ENCODE peak calls at places on chromosomes 1 and 21, in six cellular contexts. O is tibial artery; L is upper lobe of left lung; P is endodermal cell; Z is CD4-positive, alpha-beta T cell; I is fibroblast of mammary gland. R is an unnamed sample.

GRCh38 chr1:203477748-203478147 is 2.1 kb downstream of the PRELP start:
- DNase-seq in L (no peak), O (no peak), Z (no peak), I (no peak), P (no peak), R (peak)

GRCh38 chr1:225866061-225866844 is 15.9 kb downstream of the TMEM63A start:
- DNase-seq in L (peak), Z (peak), P (no peak), I (peak), O (no peak), R (peak)

GRCh38 chr1:226903819-226904710 is 33.6 kb downstream of the PSEN2 start:
- DNase-seq in I (peak), P (no peak), L (no peak), Z (no peak), O (peak), R (no peak)

GRCh38 chr1:98493469-98493868 is 168.1 kb upstream of the SNX7 start:
- DNase-seq in O (no peak), I (peak), P (no peak), L (no peak), Z (no peak), R (no peak)

GRCh38 chr1:89630046-89630445 is 2.9 kb upstream of the LRRC8C start:
- DNase-seq in O (no peak), P (no peak), L (no peak), I (no peak), Z (no peak), R (no peak)

GRCh38 chr1:96865731-96866684 is 144.4 kb downstream of the PTBP2 start:
- DNase-seq in P (no peak), I (peak), Z (no peak), L (no peak), O (no peak), R (no peak)

GRCh38 chr1:61334718-61335589 is 252.6 kb downstream of the NFIA start:
- DNase-seq in P (no peak), Z (no peak), L (no peak), I (peak), O (peak), R (no peak)

GRCh38 chr1:7534061-7534825 is 236.9 kb upstream of the VAMP3 start:
- DNase-seq in Z (no peak), L (no peak), O (no peak), P (no peak), I (no peak), R (no peak)

DNA sequence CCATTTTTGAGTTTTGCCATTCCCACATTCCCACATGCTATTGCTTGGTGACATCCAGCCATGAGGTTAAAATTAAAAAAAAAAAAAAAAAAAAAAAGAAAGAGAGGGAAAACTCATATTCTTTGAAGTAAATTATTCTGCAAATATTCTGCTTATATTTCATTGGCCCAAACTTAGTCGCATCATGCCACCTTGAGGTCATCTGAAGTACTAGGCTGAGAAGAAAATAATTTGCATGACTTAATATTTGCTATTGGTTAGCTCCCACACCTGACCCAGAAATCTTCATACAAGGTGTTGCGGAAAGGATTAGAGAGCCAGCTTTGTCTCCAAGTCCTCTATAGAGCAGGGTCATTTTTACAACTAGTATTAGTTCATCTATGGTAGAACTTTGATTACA is 2206.0 kb downstream of the MRPL39 start:
- DNase-seq in O (no peak), I (peak), P (no peak), Z (no peak), L (no peak), R (no peak)
- TF ChIP-seq CTCF in O (no peak), I (no peak), P (peak), Z (no peak), L (no peak), R (no peak)

GRCh38 chr1:237938553-237938952 is 47.8 kb upstream of the ZP4 start:
- DNase-seq in I (peak), P (peak), L (no peak), O (no peak), Z (no peak), R (no peak)
- TF ChIP-seq CTCF in I (no peak), P (peak), L (no peak), O (no peak), Z (no peak), R (no peak)

DNA sequence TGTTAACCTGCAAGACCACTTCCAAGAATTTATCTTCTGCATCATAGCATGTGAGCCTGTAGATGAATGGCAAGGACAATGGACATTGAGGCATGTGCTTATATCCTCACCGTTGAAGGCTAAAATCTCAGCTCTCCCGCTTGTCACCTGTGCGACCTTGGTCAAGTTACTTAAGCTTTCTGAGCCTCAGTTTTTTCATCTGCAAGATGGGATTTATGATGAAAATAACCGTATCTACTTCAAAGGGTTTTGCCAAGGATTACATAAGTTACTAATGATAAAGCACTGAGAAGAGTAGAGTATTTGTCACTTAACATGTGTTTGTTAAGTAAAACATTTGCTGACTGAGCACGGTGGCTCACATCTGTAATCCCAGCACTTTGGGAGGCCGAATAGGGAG is 14.9 kb downstream of the RAP1GAP start:
- DNase-seq in P (no peak), O (no peak), L (no peak), I (no peak), Z (no peak), R (no peak)
- TF ChIP-seq CTCF in P (no peak), O (no peak), L (no peak), I (no peak), Z (no peak), R (no peak)

GRCh38 chr1:205316179-205316578 is 5.4 kb downstream of the NUAK2 start:
- DNase-seq in I (no peak), Z (no peak), L (no peak), O (no peak), P (no peak), R (no peak)

GRCh38 chr1:205318231-205318991 is 3.1 kb downstream of the NUAK2 start:
- DNase-seq in O (no peak), L (peak), Z (no peak), P (peak), I (no peak), R (no peak)

GRCh38 chr1:205314986-205315618 is 6.4 kb downstream of the NUAK2 start:
- DNase-seq in P (no peak), O (no peak), Z (no peak), I (no peak), L (no peak), R (no peak)

GRCh38 chr1:205319081-205320018 is 2.2 kb downstream of the NUAK2 start:
- DNase-seq in O (peak), Z (peak), I (peak), P (no peak), L (peak), R (no peak)

GRCh38 chr1:205317311-205317917 is 4.1 kb downstream of the NUAK2 start:
- DNase-seq in Z (no peak), L (peak), I (no peak), P (no peak), O (peak), R (no peak)
- TF ChIP-seq CTCF in Z (no peak), L (no peak), I (no peak), P (no peak), O (no peak), R (no peak)

DNA sequence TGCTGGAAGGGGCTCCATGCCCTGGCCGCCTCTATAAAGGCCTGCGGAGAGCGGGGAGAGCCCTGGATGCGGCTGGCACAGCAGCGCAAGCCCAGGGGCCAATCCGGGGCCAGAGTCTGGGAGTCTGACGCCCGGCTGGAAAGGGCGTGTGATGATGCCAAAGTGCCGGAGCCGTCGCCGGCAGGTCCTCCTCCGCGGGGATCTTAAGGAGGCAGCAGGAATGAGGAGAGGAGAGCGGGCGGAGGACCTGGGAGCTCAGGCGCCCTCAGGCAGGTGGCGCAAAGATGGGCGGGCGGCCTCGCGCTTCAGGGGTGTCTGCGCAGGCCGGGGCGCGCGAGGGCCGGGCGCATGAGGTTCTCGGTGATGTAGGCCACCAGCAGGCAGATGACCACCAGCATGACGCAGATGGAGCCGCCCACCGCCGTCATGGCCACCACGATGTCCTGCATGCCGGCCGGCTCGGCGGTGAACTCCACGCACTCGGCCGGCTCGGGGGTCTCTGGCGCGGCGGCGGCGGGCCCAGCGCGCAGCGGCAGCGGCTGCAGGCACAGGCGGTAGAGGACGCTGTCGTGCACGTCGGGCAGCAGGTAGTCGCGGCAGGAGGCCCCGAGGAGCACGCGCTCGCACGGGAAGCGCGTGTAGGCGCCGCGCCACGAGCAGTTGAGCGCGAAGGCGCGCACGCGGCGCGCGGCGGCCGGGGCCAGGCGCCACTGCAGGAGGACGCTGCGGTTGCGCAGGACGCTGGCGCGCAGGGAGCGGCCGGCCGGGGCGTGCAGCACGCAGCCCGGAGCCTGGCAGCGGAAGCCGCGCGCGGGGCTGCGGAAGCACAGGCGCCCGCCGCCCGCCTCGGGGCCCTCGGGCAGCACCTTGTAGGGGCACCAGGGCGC is 662 bp downstream of the FNDC10 start:
- DNase-seq in L (no peak), O (no peak), Z (no peak), P (peak), I (peak), R (peak)
- TF ChIP-seq CTCF in L (peak), O (no peak), Z (no peak), P (peak), I (no peak), R (peak)

GRCh38 chr1:183331095-183331742 is 87.0 kb downstream of the NMNAT2 start:
- DNase-seq in Z (no peak), P (peak), O (no peak), L (no peak), I (no peak), R (no peak)
- TF ChIP-seq CTCF in Z (no peak), P (peak), O (no peak), L (no peak), I (no peak), R (no peak)

DNA sequence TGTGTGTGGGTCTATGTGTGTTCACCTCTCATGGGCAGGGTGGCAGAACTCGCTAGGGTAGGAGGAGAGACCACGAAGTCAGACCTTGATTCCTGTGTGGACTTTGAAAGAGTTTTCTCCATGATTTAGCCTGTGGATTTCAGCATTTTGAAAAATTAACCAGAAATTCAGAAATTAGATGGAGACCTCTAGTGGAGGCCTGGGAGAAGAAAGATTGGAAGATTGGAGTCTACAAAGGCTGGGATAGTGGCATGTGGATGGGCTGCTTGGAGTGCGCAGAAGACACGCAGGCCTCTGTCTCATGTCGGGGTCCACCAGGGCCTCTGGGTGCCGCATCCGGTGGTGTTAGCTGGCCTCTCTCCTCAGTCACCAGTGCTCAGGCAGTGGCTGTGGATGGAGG is 18.9 kb upstream of the IGSF5 start:
- DNase-seq in Z (no peak), O (no peak), I (no peak), L (no peak), P (no peak), R (no peak)
- TF ChIP-seq CTCF in Z (no peak), O (no peak), I (no peak), L (no peak), P (peak), R (no peak)

R was measured in GM13976.